ENCODE peak calls at places on chromosomes 3 and 15, in six cellular contexts. One of them, this sample, is unnamed.

GRCh38 chr3:23198801-23199200 is 4.3 kb upstream of the UBE2E2 start:
- DNase-seq in AG04449: peak; percentile 36
- DNase-seq in amygdala: no peak
- DNase-seq in cardiac fibroblast: peak; percentile 14
- DNase-seq in activated T-helper 1 cell treated with Interleukin-2 at 50 U/mL for 16 hours: no peak
- DNase-seq in CD8-positive, alpha-beta memory T cell: no peak
- DNase-seq in this sample: no peak

GRCh38 chr3:127690823-127691452 is 18.2 kb downstream of the ABTB1 start:
- DNase-seq in AG04449: no peak
- DNase-seq in amygdala: no peak
- DNase-seq in cardiac fibroblast: peak; percentile 74
- DNase-seq in activated T-helper 1 cell treated with Interleukin-2 at 50 U/mL for 16 hours: no peak
- DNase-seq in CD8-positive, alpha-beta memory T cell: no peak
- DNase-seq in this sample: no peak

GRCh38 chr15:62758126-62758951 is 284.2 kb upstream of the TPM1 start:
- DNase-seq in AG04449: peak; percentile 91
- DNase-seq in amygdala: no peak
- DNase-seq in cardiac fibroblast: peak; percentile 91
- DNase-seq in activated T-helper 1 cell treated with Interleukin-2 at 50 U/mL for 16 hours: no peak
- DNase-seq in CD8-positive, alpha-beta memory T cell: no peak
- DNase-seq in this sample: no peak

GRCh38 chr3:15492847-15493360 is 28.6 kb downstream of the COLQ start:
- DNase-seq in AG04449: no peak
- DNase-seq in amygdala: no peak
- DNase-seq in cardiac fibroblast: no peak
- DNase-seq in activated T-helper 1 cell treated with Interleukin-2 at 50 U/mL for 16 hours: no peak
- DNase-seq in CD8-positive, alpha-beta memory T cell: no peak
- DNase-seq in this sample: no peak

GRCh38 chr15:31247404-31247803 is 79.2 kb upstream of the KLF13 start:
- DNase-seq in AG04449: no peak
- DNase-seq in amygdala: no peak
- DNase-seq in cardiac fibroblast: no peak
- DNase-seq in activated T-helper 1 cell treated with Interleukin-2 at 50 U/mL for 16 hours: no peak
- DNase-seq in CD8-positive, alpha-beta memory T cell: no peak
- DNase-seq in this sample: no peak

GRCh38 chr3:196754215-196754937 is 14.7 kb downstream of the PAK2 start:
- DNase-seq in AG04449: no peak
- DNase-seq in amygdala: no peak
- DNase-seq in cardiac fibroblast: peak; percentile 24
- DNase-seq in activated T-helper 1 cell treated with Interleukin-2 at 50 U/mL for 16 hours: no peak
- DNase-seq in CD8-positive, alpha-beta memory T cell: no peak
- DNase-seq in this sample: no peak

GRCh38 chr3:195039180-195039843 is 231.6 kb downstream of the XXYLT1 start:
- DNase-seq in AG04449: no peak
- DNase-seq in amygdala: no peak
- DNase-seq in cardiac fibroblast: no peak
- DNase-seq in activated T-helper 1 cell treated with Interleukin-2 at 50 U/mL for 16 hours: no peak
- DNase-seq in CD8-positive, alpha-beta memory T cell: no peak
- DNase-seq in this sample: no peak

GRCh38 chr3:171192176-171192854 is 165.8 kb upstream of the SLC2A2 start:
- DNase-seq in AG04449: peak; percentile 40
- DNase-seq in amygdala: no peak
- DNase-seq in cardiac fibroblast: peak; percentile 81
- DNase-seq in activated T-helper 1 cell treated with Interleukin-2 at 50 U/mL for 16 hours: no peak
- DNase-seq in CD8-positive, alpha-beta memory T cell: no peak
- DNase-seq in this sample: no peak

GRCh38 chr15:85019815-85020590 is 38.3 kb downstream of the PDE8A start:
- DNase-seq in AG04449: no peak
- DNase-seq in amygdala: no peak
- DNase-seq in cardiac fibroblast: no peak
- DNase-seq in activated T-helper 1 cell treated with Interleukin-2 at 50 U/mL for 16 hours: no peak
- DNase-seq in CD8-positive, alpha-beta memory T cell: no peak
- DNase-seq in this sample: no peak

GRCh38 chr3:13544293-13544831 is 4.6 kb upstream of the FBLN2 start:
- DNase-seq in AG04449: peak; percentile 53
- DNase-seq in amygdala: no peak
- DNase-seq in cardiac fibroblast: peak; percentile 91
- DNase-seq in activated T-helper 1 cell treated with Interleukin-2 at 50 U/mL for 16 hours: no peak
- DNase-seq in CD8-positive, alpha-beta memory T cell: peak; percentile 21
- DNase-seq in this sample: peak; percentile 15

GRCh38 chr3:122957707-122958210 is 69.8 kb downstream of the SEMA5B start:
- DNase-seq in AG04449: no peak
- DNase-seq in amygdala: no peak
- DNase-seq in cardiac fibroblast: peak; percentile 79
- DNase-seq in activated T-helper 1 cell treated with Interleukin-2 at 50 U/mL for 16 hours: no peak
- DNase-seq in CD8-positive, alpha-beta memory T cell: no peak
- DNase-seq in this sample: no peak

GRCh38 chr3:149472393-149472792 is 2.1 kb upstream of the TM4SF4 start:
- DNase-seq in AG04449: no peak
- DNase-seq in amygdala: no peak
- DNase-seq in cardiac fibroblast: peak; percentile 49
- DNase-seq in activated T-helper 1 cell treated with Interleukin-2 at 50 U/mL for 16 hours: no peak
- DNase-seq in CD8-positive, alpha-beta memory T cell: no peak
- DNase-seq in this sample: no peak